ENCODE peak calls at places on chromosomes 6 and 20, in four cellular contexts. One of them, this sample, is unnamed.

GRCh38 chr6:43914272-43915147 is 144.5 kb downstream of the VEGFA start:
- DNase-seq in GM12878: no peak
- DNase-seq in HepG2: no peak
- DNase-seq in K562: no peak
- DNase-seq in this sample: no peak

GRCh38 chr6:144953552-144954240 is 668.6 kb downstream of the UTRN start:
- DNase-seq in GM12878: no peak
- DNase-seq in HepG2: no peak
- DNase-seq in K562: no peak
- DNase-seq in this sample: no peak

GRCh38 chr6:133314951-133315350 is 73.8 kb downstream of the EYA4 start:
- DNase-seq in GM12878: no peak
- DNase-seq in HepG2: no peak
- DNase-seq in K562: no peak
- DNase-seq in this sample: no peak

GRCh38 chr20:38167851-38168760 is 3.0 kb upstream of the TGM2 start:
- DNase-seq in GM12878: no peak
- DNase-seq in HepG2: peak; percentile 92
- DNase-seq in K562: no peak
- DNase-seq in this sample: no peak

GRCh38 chr6:79078057-79078969 is at the start of gene PHIP:
- DNase-seq in GM12878: peak; percentile 82
- DNase-seq in HepG2: peak; percentile 84
- DNase-seq in K562: peak; percentile 82
- DNase-seq in this sample: peak; percentile 70

GRCh38 chr6:10746915-10747250 is 722 bp upstream of the TMEM14B start:
- DNase-seq in GM12878: no peak
- DNase-seq in HepG2: no peak
- DNase-seq in K562: no peak
- DNase-seq in this sample: no peak

GRCh38 chr6:132604635-132605150 is 15.2 kb upstream of the TAAR5 start:
- DNase-seq in GM12878: no peak
- DNase-seq in HepG2: no peak
- DNase-seq in K562: no peak
- DNase-seq in this sample: no peak

GRCh38 chr6:37807656-37808055 is 11.9 kb upstream of the ZFAND3 start:
- DNase-seq in GM12878: no peak
- DNase-seq in HepG2: no peak
- DNase-seq in K562: no peak
- DNase-seq in this sample: no peak

GRCh38 chr6:128724738-128725137 is 158.2 kb upstream of the LAMA2 start:
- DNase-seq in GM12878: no peak
- DNase-seq in HepG2: no peak
- DNase-seq in K562: no peak
- DNase-seq in this sample: no peak

GRCh38 chr6:32945106-32945761 is 4.4 kb upstream of the HLA-DMB start:
- DNase-seq in GM12878: peak; percentile 67
- DNase-seq in HepG2: no peak
- DNase-seq in K562: no peak
- DNase-seq in this sample: no peak

GRCh38 chr6:158057213-158057987 is 75.7 kb downstream of the SYNJ2 start:
- DNase-seq in GM12878: no peak
- DNase-seq in HepG2: no peak
- DNase-seq in K562: no peak
- DNase-seq in this sample: no peak

GRCh38 chr6:6588064-6588923 is at the start of gene LY86:
- DNase-seq in GM12878: peak; percentile 97
- DNase-seq in HepG2: no peak
- DNase-seq in K562: no peak
- DNase-seq in this sample: no peak

GRCh38 chr6:72677740-72678139 is 55.9 kb downstream of the KCNQ5 start:
- DNase-seq in GM12878: no peak
- DNase-seq in HepG2: no peak
- DNase-seq in K562: no peak
- DNase-seq in this sample: no peak

GRCh38 chr20:6277661-6278060 is 154.8 kb upstream of the FERMT1 start:
- DNase-seq in GM12878: no peak
- DNase-seq in HepG2: no peak
- DNase-seq in K562: no peak
- DNase-seq in this sample: no peak

GRCh38 chr6:71139249-71139648 is 149.4 kb upstream of the OGFRL1 start:
- DNase-seq in GM12878: no peak
- DNase-seq in HepG2: no peak
- DNase-seq in K562: no peak
- DNase-seq in this sample: no peak

GRCh38 chr20:62042025-62042820 is 23.5 kb downstream of the TAF4 start:
- DNase-seq in GM12878: no peak
- DNase-seq in HepG2: no peak
- DNase-seq in K562: no peak
- DNase-seq in this sample: no peak

GRCh38 chr20:54774423-54774822 is 299.0 kb downstream of the DOK5 start:
- DNase-seq in GM12878: no peak
- DNase-seq in HepG2: no peak
- DNase-seq in K562: no peak
- DNase-seq in this sample: no peak

GRCh38 chr6:113078791-113079190 is 731.7 kb downstream of the RFPL4B start:
- DNase-seq in GM12878: no peak
- DNase-seq in HepG2: no peak
- DNase-seq in K562: no peak
- DNase-seq in this sample: no peak

GRCh38 chr6:3176562-3177355 is 19.4 kb upstream of the TUBB2A start:
- DNase-seq in GM12878: no peak
- DNase-seq in HepG2: peak; percentile 68
- DNase-seq in K562: peak; percentile 81
- DNase-seq in this sample: peak; percentile 29

GRCh38 chr6:168374541-168375071 is 55.0 kb upstream of the DACT2 start:
- DNase-seq in GM12878: no peak
- DNase-seq in HepG2: no peak
- DNase-seq in K562: no peak
- DNase-seq in this sample: no peak

GRCh38 chr6:113586966-113587699 is 270.0 kb upstream of the MARCKS start:
- DNase-seq in GM12878: no peak
- DNase-seq in HepG2: no peak
- DNase-seq in K562: no peak
- DNase-seq in this sample: no peak

GRCh38 chr6:2244261-2245102 is 923 bp downstream of the GMDS start:
- DNase-seq in GM12878: no peak
- DNase-seq in HepG2: peak; percentile 35
- DNase-seq in K562: no peak
- DNase-seq in this sample: no peak

GRCh38 chr20:16804793-16805187 is 56.6 kb downstream of the OTOR start:
- DNase-seq in GM12878: no peak
- DNase-seq in HepG2: no peak
- DNase-seq in K562: no peak
- DNase-seq in this sample: no peak

GRCh38 chr6:126067080-126067479 is 80.7 kb downstream of the TRMT11 start:
- DNase-seq in GM12878: no peak
- DNase-seq in HepG2: no peak
- DNase-seq in K562: no peak
- DNase-seq in this sample: no peak

GRCh38 chr20:44702776-44703175 is 12.4 kb upstream of the CCN5 start:
- DNase-seq in GM12878: no peak
- DNase-seq in HepG2: no peak
- DNase-seq in K562: no peak
- DNase-seq in this sample: no peak

GRCh38 chr6:100417037-100417436 is 47.7 kb downstream of the SIM1 start:
- DNase-seq in GM12878: no peak
- DNase-seq in HepG2: no peak
- DNase-seq in K562: no peak
- DNase-seq in this sample: no peak

GRCh38 chr6:159095561-159096095 is 50.8 kb upstream of the TAGAP start:
- DNase-seq in GM12878: no peak
- DNase-seq in HepG2: no peak
- DNase-seq in K562: no peak
- DNase-seq in this sample: no peak

GRCh38 chr6:5997420-5998093 is 9.2 kb downstream of the NRN1 start:
- DNase-seq in GM12878: no peak
- DNase-seq in HepG2: no peak
- DNase-seq in K562: no peak
- DNase-seq in this sample: peak; percentile 32

GRCh38 chr20:38342196-38342595 is 4.1 kb upstream of the LBP start:
- DNase-seq in GM12878: no peak
- DNase-seq in HepG2: no peak
- DNase-seq in K562: no peak
- DNase-seq in this sample: no peak

GRCh38 chr6:132210886-132211563 is 190.2 kb downstream of the MOXD1 start:
- DNase-seq in GM12878: no peak
- DNase-seq in HepG2: no peak
- DNase-seq in K562: no peak
- DNase-seq in this sample: no peak

GRCh38 chr6:77740380-77740779 is 87.5 kb downstream of the MEI4 start:
- DNase-seq in GM12878: no peak
- DNase-seq in HepG2: peak; percentile 18
- DNase-seq in K562: peak; percentile 15
- DNase-seq in this sample: no peak

GRCh38 chr6:51459958-51460357 is 627.5 kb downstream of the PKHD1 start:
- DNase-seq in GM12878: peak; percentile 73
- DNase-seq in HepG2: no peak
- DNase-seq in K562: no peak
- DNase-seq in this sample: no peak

DNA sequence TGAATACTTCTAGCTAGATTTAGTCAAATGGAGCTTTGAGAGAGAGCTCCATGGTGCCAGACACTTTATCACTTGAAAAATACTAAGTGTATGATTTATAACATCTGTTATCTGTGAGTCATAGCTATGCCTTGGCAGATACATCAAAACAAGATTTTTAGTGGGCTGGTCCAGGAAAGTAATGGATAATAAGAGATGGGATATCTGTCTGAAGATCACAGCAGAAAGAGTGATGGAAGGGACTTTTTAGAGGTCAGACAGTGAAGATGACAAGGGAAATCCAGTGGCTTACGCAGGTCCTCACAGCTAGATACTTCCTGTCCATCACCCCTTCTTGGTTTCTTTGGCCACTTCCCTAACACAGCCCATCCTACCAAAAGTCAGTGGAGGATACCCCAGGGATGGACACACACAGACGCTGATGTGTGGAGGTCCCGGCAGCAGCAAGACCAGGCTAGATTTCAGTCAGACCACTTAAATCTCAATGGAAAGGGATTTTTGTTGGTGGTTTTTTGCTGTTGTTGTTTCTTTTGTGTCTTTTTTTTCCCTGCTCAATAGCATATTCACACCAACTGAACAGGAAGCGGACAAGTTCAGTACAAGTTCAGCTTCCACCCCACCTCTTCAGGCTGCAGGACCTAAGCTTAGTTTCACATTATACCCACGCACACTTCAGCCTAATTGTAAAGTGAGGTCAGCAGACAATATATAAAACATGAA is 209.3 kb downstream of the ALDH8A1 start:
- DNase-seq in GM12878: no peak
- DNase-seq in HepG2: no peak
- DNase-seq in K562: no peak
- DNase-seq in this sample: no peak
- TF ChIP-seq FOXK2 in GM12878: no peak
- TF ChIP-seq FOXK2 in HepG2: no peak
- TF ChIP-seq FOXK2 in K562: no peak
- TF ChIP-seq FOXK2 in this sample: no peak

GRCh38 chr6:106334646-106335448 is 9.3 kb upstream of the ATG5 start:
- DNase-seq in GM12878: no peak
- DNase-seq in HepG2: peak; percentile 52
- DNase-seq in K562: peak; percentile 40
- DNase-seq in this sample: peak; percentile 57

DNA sequence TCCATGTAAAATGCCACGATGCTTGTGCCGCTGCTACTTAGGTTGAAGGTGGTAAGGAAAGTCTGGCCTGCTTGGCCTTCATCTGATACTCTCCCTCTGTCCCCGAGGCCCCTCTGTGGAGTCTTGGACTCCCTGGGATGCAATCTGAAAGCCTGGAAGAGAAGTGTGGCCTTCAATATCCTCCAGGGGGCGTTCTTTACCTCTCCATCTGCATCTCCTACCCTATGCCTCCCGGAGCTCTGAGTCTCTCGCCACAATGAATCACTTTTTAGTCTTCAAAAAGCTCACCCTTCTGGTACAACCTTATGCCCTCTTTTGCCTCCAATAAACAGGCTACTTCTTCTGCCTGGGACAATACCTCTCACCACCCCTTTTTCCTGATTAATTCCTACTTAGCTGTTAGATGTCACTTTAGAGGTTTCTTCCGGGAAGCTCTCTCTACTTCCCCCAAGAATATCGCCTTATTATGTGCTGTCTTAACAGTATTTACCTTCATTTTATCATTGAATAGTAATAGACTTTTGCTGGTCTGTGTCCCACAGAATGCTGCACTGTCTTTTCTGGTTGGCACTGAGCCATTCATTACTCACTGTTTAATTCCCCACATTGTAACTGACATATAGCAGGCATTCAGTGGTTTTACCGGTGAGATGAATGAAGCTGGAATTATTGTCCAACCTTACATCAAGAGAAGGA is 13.9 kb upstream of the ATG5 start:
- DNase-seq in GM12878: no peak
- DNase-seq in HepG2: peak; percentile 46
- DNase-seq in K562: peak; percentile 58
- DNase-seq in this sample: peak; percentile 83
- TF ChIP-seq FOXK2 in GM12878: no peak
- TF ChIP-seq FOXK2 in HepG2: no peak
- TF ChIP-seq FOXK2 in K562: no peak
- TF ChIP-seq FOXK2 in this sample: no peak

GRCh38 chr20:33442136-33443005 is 1.2 kb downstream of the SNTA1 start:
- DNase-seq in GM12878: no peak
- DNase-seq in HepG2: no peak
- DNase-seq in K562: peak; percentile 16
- DNase-seq in this sample: no peak
- TF ChIP-seq FOXK2 in GM12878: no peak
- TF ChIP-seq FOXK2 in HepG2: no peak
- TF ChIP-seq FOXK2 in K562: no peak
- TF ChIP-seq FOXK2 in this sample: no peak

GRCh38 chr6:84772428-84773132 is 8.2 kb upstream of the TBX18 start:
- DNase-seq in GM12878: no peak
- DNase-seq in HepG2: no peak
- DNase-seq in K562: no peak
- DNase-seq in this sample: no peak

GRCh38 chr6:84768442-84769174 is 4.2 kb upstream of the TBX18 start:
- DNase-seq in GM12878: no peak
- DNase-seq in HepG2: no peak
- DNase-seq in K562: no peak
- DNase-seq in this sample: peak; percentile 36

GRCh38 chr6:84771732-84772131 is 7.3 kb upstream of the TBX18 start:
- DNase-seq in GM12878: no peak
- DNase-seq in HepG2: no peak
- DNase-seq in K562: no peak
- DNase-seq in this sample: no peak

GRCh38 chr6:84769247-84769646 is 4.8 kb upstream of the TBX18 start:
- DNase-seq in GM12878: no peak
- DNase-seq in HepG2: no peak
- DNase-seq in K562: peak; percentile 23
- DNase-seq in this sample: no peak

DNA sequence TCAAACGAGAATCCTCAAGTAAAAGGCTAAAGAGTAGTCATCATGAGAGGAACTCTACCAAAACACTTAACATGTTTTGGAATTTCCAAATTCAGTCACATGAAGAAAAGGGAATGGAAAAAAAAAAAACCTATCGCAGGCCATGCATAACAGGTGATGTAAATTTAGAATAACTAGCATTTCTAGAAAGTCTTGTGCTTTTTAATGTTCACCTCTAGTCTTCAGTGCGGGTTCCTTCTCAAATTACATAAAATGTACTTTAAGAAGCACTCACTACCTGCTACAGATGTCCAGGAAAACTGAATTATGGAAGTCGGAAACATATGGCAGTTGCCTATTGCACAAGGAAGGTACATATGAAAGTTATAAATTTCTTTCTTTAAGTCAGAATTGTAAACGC is 6.1 kb upstream of the TBX18 start:
- DNase-seq in GM12878: no peak
- DNase-seq in HepG2: no peak
- DNase-seq in K562: no peak
- DNase-seq in this sample: no peak
- TF ChIP-seq FOXK2 in GM12878: no peak
- TF ChIP-seq FOXK2 in HepG2: no peak
- TF ChIP-seq FOXK2 in K562: no peak
- TF ChIP-seq FOXK2 in this sample: no peak